ENCODE peak calls at places on chromosomes 13 and 19, in nine cellular contexts. One of them, this sample, is unnamed.

GRCh38 chr13:38630780-38631179 is 56.1 kb upstream of the FREM2 start:
- ATAC-seq in heart left ventricle: no peak
- ATAC-seq in left cardiac atrium: no peak
- ATAC-seq in CD8-positive, alpha-beta T cell: no peak
- ATAC-seq in activated T-cell treated with anti-CD3 and anti-CD28 coated beads, Interleukin-2, amount 50 U/mL, for 4 hours: no peak
- ATAC-seq in activated CD8-positive, alpha-beta T cell treated with anti-CD3 and anti-CD28 coated beads, Interleukin-2, amount 10 ng/mL, durations not matched to agents 7 days and 5 days: no peak
- ATAC-seq in stimulated activated naive CD8-positive, alpha-beta T cell treated with anti-CD3 and anti-CD28 coated beads, Interleukin-15, Interleukin-2, amounts not matched to agents 100 U/mL and 50 U/mL, for 24 hours: no peak
- ATAC-seq in thoracic aorta: no peak
- ATAC-seq in activated T-helper 17 cell treated with anti-CD3 and anti-CD28 coated beads, Interleukin-2, amount 50 U/mL, for 72 hours: no peak
- ATAC-seq in this sample: no peak

GRCh38 chr19:50290775-50291174 is 38.4 kb downstream of the KCNC3 start:
- ATAC-seq in heart left ventricle: no peak
- ATAC-seq in left cardiac atrium: no peak
- ATAC-seq in CD8-positive, alpha-beta T cell: no peak
- ATAC-seq in activated T-cell treated with anti-CD3 and anti-CD28 coated beads, Interleukin-2, amount 50 U/mL, for 4 hours: no peak
- ATAC-seq in activated CD8-positive, alpha-beta T cell treated with anti-CD3 and anti-CD28 coated beads, Interleukin-2, amount 10 ng/mL, durations not matched to agents 7 days and 5 days: no peak
- ATAC-seq in stimulated activated naive CD8-positive, alpha-beta T cell treated with anti-CD3 and anti-CD28 coated beads, Interleukin-15, Interleukin-2, amounts not matched to agents 100 U/mL and 50 U/mL, for 24 hours: no peak
- ATAC-seq in thoracic aorta: no peak
- ATAC-seq in activated T-helper 17 cell treated with anti-CD3 and anti-CD28 coated beads, Interleukin-2, amount 50 U/mL, for 72 hours: no peak
- ATAC-seq in this sample: no peak

GRCh38 chr13:61810065-61810464 is 394.4 kb upstream of the PCDH20 start:
- ATAC-seq in heart left ventricle: no peak
- ATAC-seq in left cardiac atrium: no peak
- ATAC-seq in CD8-positive, alpha-beta T cell: no peak
- ATAC-seq in activated T-cell treated with anti-CD3 and anti-CD28 coated beads, Interleukin-2, amount 50 U/mL, for 4 hours: no peak
- ATAC-seq in activated CD8-positive, alpha-beta T cell treated with anti-CD3 and anti-CD28 coated beads, Interleukin-2, amount 10 ng/mL, durations not matched to agents 7 days and 5 days: no peak
- ATAC-seq in stimulated activated naive CD8-positive, alpha-beta T cell treated with anti-CD3 and anti-CD28 coated beads, Interleukin-15, Interleukin-2, amounts not matched to agents 100 U/mL and 50 U/mL, for 24 hours: no peak
- ATAC-seq in thoracic aorta: no peak
- ATAC-seq in activated T-helper 17 cell treated with anti-CD3 and anti-CD28 coated beads, Interleukin-2, amount 50 U/mL, for 72 hours: no peak
- ATAC-seq in this sample: no peak

GRCh38 chr13:43195112-43195511 is 171.7 kb downstream of the DNAJC15 start:
- ATAC-seq in heart left ventricle: no peak
- ATAC-seq in left cardiac atrium: peak
- ATAC-seq in CD8-positive, alpha-beta T cell: no peak
- ATAC-seq in activated T-cell treated with anti-CD3 and anti-CD28 coated beads, Interleukin-2, amount 50 U/mL, for 4 hours: no peak
- ATAC-seq in activated CD8-positive, alpha-beta T cell treated with anti-CD3 and anti-CD28 coated beads, Interleukin-2, amount 10 ng/mL, durations not matched to agents 7 days and 5 days: no peak
- ATAC-seq in stimulated activated naive CD8-positive, alpha-beta T cell treated with anti-CD3 and anti-CD28 coated beads, Interleukin-15, Interleukin-2, amounts not matched to agents 100 U/mL and 50 U/mL, for 24 hours: no peak
- ATAC-seq in thoracic aorta: no peak
- ATAC-seq in activated T-helper 17 cell treated with anti-CD3 and anti-CD28 coated beads, Interleukin-2, amount 50 U/mL, for 72 hours: no peak
- ATAC-seq in this sample: no peak

GRCh38 chr13:24124789-24125476 is 35.6 kb upstream of the SPATA13 start:
- ATAC-seq in heart left ventricle: no peak
- ATAC-seq in left cardiac atrium: no peak
- ATAC-seq in CD8-positive, alpha-beta T cell: no peak
- ATAC-seq in activated T-cell treated with anti-CD3 and anti-CD28 coated beads, Interleukin-2, amount 50 U/mL, for 4 hours: no peak
- ATAC-seq in activated CD8-positive, alpha-beta T cell treated with anti-CD3 and anti-CD28 coated beads, Interleukin-2, amount 10 ng/mL, durations not matched to agents 7 days and 5 days: no peak
- ATAC-seq in stimulated activated naive CD8-positive, alpha-beta T cell treated with anti-CD3 and anti-CD28 coated beads, Interleukin-15, Interleukin-2, amounts not matched to agents 100 U/mL and 50 U/mL, for 24 hours: no peak
- ATAC-seq in thoracic aorta: no peak
- ATAC-seq in activated T-helper 17 cell treated with anti-CD3 and anti-CD28 coated beads, Interleukin-2, amount 50 U/mL, for 72 hours: no peak
- ATAC-seq in this sample: no peak

GRCh38 chr13:44969858-44970484 is 19.3 kb downstream of the NUFIP1 start:
- ATAC-seq in heart left ventricle: no peak
- ATAC-seq in left cardiac atrium: peak
- ATAC-seq in CD8-positive, alpha-beta T cell: no peak
- ATAC-seq in activated T-cell treated with anti-CD3 and anti-CD28 coated beads, Interleukin-2, amount 50 U/mL, for 4 hours: no peak
- ATAC-seq in activated CD8-positive, alpha-beta T cell treated with anti-CD3 and anti-CD28 coated beads, Interleukin-2, amount 10 ng/mL, durations not matched to agents 7 days and 5 days: no peak
- ATAC-seq in stimulated activated naive CD8-positive, alpha-beta T cell treated with anti-CD3 and anti-CD28 coated beads, Interleukin-15, Interleukin-2, amounts not matched to agents 100 U/mL and 50 U/mL, for 24 hours: no peak
- ATAC-seq in thoracic aorta: peak
- ATAC-seq in activated T-helper 17 cell treated with anti-CD3 and anti-CD28 coated beads, Interleukin-2, amount 50 U/mL, for 72 hours: no peak
- ATAC-seq in this sample: peak

GRCh38 chr19:52662631-52663030 is 24.5 kb upstream of the ZNF83 start:
- ATAC-seq in heart left ventricle: no peak
- ATAC-seq in left cardiac atrium: no peak
- ATAC-seq in CD8-positive, alpha-beta T cell: no peak
- ATAC-seq in activated T-cell treated with anti-CD3 and anti-CD28 coated beads, Interleukin-2, amount 50 U/mL, for 4 hours: no peak
- ATAC-seq in activated CD8-positive, alpha-beta T cell treated with anti-CD3 and anti-CD28 coated beads, Interleukin-2, amount 10 ng/mL, durations not matched to agents 7 days and 5 days: no peak
- ATAC-seq in stimulated activated naive CD8-positive, alpha-beta T cell treated with anti-CD3 and anti-CD28 coated beads, Interleukin-15, Interleukin-2, amounts not matched to agents 100 U/mL and 50 U/mL, for 24 hours: no peak
- ATAC-seq in thoracic aorta: no peak
- ATAC-seq in activated T-helper 17 cell treated with anti-CD3 and anti-CD28 coated beads, Interleukin-2, amount 50 U/mL, for 72 hours: no peak
- ATAC-seq in this sample: no peak

GRCh38 chr19:49911381-49912145 is 14.9 kb upstream of the IL4I1 start:
- ATAC-seq in heart left ventricle: no peak
- ATAC-seq in left cardiac atrium: peak
- ATAC-seq in CD8-positive, alpha-beta T cell: peak
- ATAC-seq in activated T-cell treated with anti-CD3 and anti-CD28 coated beads, Interleukin-2, amount 50 U/mL, for 4 hours: peak
- ATAC-seq in activated CD8-positive, alpha-beta T cell treated with anti-CD3 and anti-CD28 coated beads, Interleukin-2, amount 10 ng/mL, durations not matched to agents 7 days and 5 days: no peak
- ATAC-seq in stimulated activated naive CD8-positive, alpha-beta T cell treated with anti-CD3 and anti-CD28 coated beads, Interleukin-15, Interleukin-2, amounts not matched to agents 100 U/mL and 50 U/mL, for 24 hours: peak
- ATAC-seq in thoracic aorta: peak
- ATAC-seq in activated T-helper 17 cell treated with anti-CD3 and anti-CD28 coated beads, Interleukin-2, amount 50 U/mL, for 72 hours: peak
- ATAC-seq in this sample: no peak

GRCh38 chr13:94494021-94494420 is 14.5 kb upstream of the DCT start:
- ATAC-seq in heart left ventricle: no peak
- ATAC-seq in left cardiac atrium: no peak
- ATAC-seq in CD8-positive, alpha-beta T cell: no peak
- ATAC-seq in activated T-cell treated with anti-CD3 and anti-CD28 coated beads, Interleukin-2, amount 50 U/mL, for 4 hours: no peak
- ATAC-seq in activated CD8-positive, alpha-beta T cell treated with anti-CD3 and anti-CD28 coated beads, Interleukin-2, amount 10 ng/mL, durations not matched to agents 7 days and 5 days: no peak
- ATAC-seq in stimulated activated naive CD8-positive, alpha-beta T cell treated with anti-CD3 and anti-CD28 coated beads, Interleukin-15, Interleukin-2, amounts not matched to agents 100 U/mL and 50 U/mL, for 24 hours: no peak
- ATAC-seq in thoracic aorta: no peak
- ATAC-seq in activated T-helper 17 cell treated with anti-CD3 and anti-CD28 coated beads, Interleukin-2, amount 50 U/mL, for 72 hours: no peak
- ATAC-seq in this sample: no peak

GRCh38 chr19:47143322-47144073 is 12.9 kb downstream of the SAE1 start:
- ATAC-seq in heart left ventricle: no peak
- ATAC-seq in left cardiac atrium: no peak
- ATAC-seq in CD8-positive, alpha-beta T cell: no peak
- ATAC-seq in activated T-cell treated with anti-CD3 and anti-CD28 coated beads, Interleukin-2, amount 50 U/mL, for 4 hours: peak
- ATAC-seq in activated CD8-positive, alpha-beta T cell treated with anti-CD3 and anti-CD28 coated beads, Interleukin-2, amount 10 ng/mL, durations not matched to agents 7 days and 5 days: no peak
- ATAC-seq in stimulated activated naive CD8-positive, alpha-beta T cell treated with anti-CD3 and anti-CD28 coated beads, Interleukin-15, Interleukin-2, amounts not matched to agents 100 U/mL and 50 U/mL, for 24 hours: peak
- ATAC-seq in thoracic aorta: no peak
- ATAC-seq in activated T-helper 17 cell treated with anti-CD3 and anti-CD28 coated beads, Interleukin-2, amount 50 U/mL, for 72 hours: peak
- ATAC-seq in this sample: no peak

GRCh38 chr13:94182185-94182761 is 297.2 kb downstream of the DCT start:
- ATAC-seq in heart left ventricle: no peak
- ATAC-seq in left cardiac atrium: no peak
- ATAC-seq in CD8-positive, alpha-beta T cell: no peak
- ATAC-seq in activated T-cell treated with anti-CD3 and anti-CD28 coated beads, Interleukin-2, amount 50 U/mL, for 4 hours: no peak
- ATAC-seq in activated CD8-positive, alpha-beta T cell treated with anti-CD3 and anti-CD28 coated beads, Interleukin-2, amount 10 ng/mL, durations not matched to agents 7 days and 5 days: no peak
- ATAC-seq in stimulated activated naive CD8-positive, alpha-beta T cell treated with anti-CD3 and anti-CD28 coated beads, Interleukin-15, Interleukin-2, amounts not matched to agents 100 U/mL and 50 U/mL, for 24 hours: no peak
- ATAC-seq in thoracic aorta: no peak
- ATAC-seq in activated T-helper 17 cell treated with anti-CD3 and anti-CD28 coated beads, Interleukin-2, amount 50 U/mL, for 72 hours: no peak
- ATAC-seq in this sample: no peak

GRCh38 chr13:73073050-73073449 is 14.2 kb downstream of the KLF5 start:
- ATAC-seq in heart left ventricle: no peak
- ATAC-seq in left cardiac atrium: no peak
- ATAC-seq in CD8-positive, alpha-beta T cell: no peak
- ATAC-seq in activated T-cell treated with anti-CD3 and anti-CD28 coated beads, Interleukin-2, amount 50 U/mL, for 4 hours: no peak
- ATAC-seq in activated CD8-positive, alpha-beta T cell treated with anti-CD3 and anti-CD28 coated beads, Interleukin-2, amount 10 ng/mL, durations not matched to agents 7 days and 5 days: no peak
- ATAC-seq in stimulated activated naive CD8-positive, alpha-beta T cell treated with anti-CD3 and anti-CD28 coated beads, Interleukin-15, Interleukin-2, amounts not matched to agents 100 U/mL and 50 U/mL, for 24 hours: no peak
- ATAC-seq in thoracic aorta: no peak
- ATAC-seq in activated T-helper 17 cell treated with anti-CD3 and anti-CD28 coated beads, Interleukin-2, amount 50 U/mL, for 72 hours: no peak
- ATAC-seq in this sample: no peak

GRCh38 chr19:50358483-50359431 is 6.7 kb downstream of the NAPSA start:
- ATAC-seq in heart left ventricle: peak
- ATAC-seq in left cardiac atrium: peak
- ATAC-seq in CD8-positive, alpha-beta T cell: no peak
- ATAC-seq in activated T-cell treated with anti-CD3 and anti-CD28 coated beads, Interleukin-2, amount 50 U/mL, for 4 hours: peak
- ATAC-seq in activated CD8-positive, alpha-beta T cell treated with anti-CD3 and anti-CD28 coated beads, Interleukin-2, amount 10 ng/mL, durations not matched to agents 7 days and 5 days: peak
- ATAC-seq in stimulated activated naive CD8-positive, alpha-beta T cell treated with anti-CD3 and anti-CD28 coated beads, Interleukin-15, Interleukin-2, amounts not matched to agents 100 U/mL and 50 U/mL, for 24 hours: no peak
- ATAC-seq in thoracic aorta: no peak
- ATAC-seq in activated T-helper 17 cell treated with anti-CD3 and anti-CD28 coated beads, Interleukin-2, amount 50 U/mL, for 72 hours: no peak
- ATAC-seq in this sample: no peak

GRCh38 chr13:22114630-22115311 is 443.9 kb downstream of the FGF9 start:
- ATAC-seq in heart left ventricle: no peak
- ATAC-seq in left cardiac atrium: peak
- ATAC-seq in CD8-positive, alpha-beta T cell: peak
- ATAC-seq in activated T-cell treated with anti-CD3 and anti-CD28 coated beads, Interleukin-2, amount 50 U/mL, for 4 hours: peak
- ATAC-seq in activated CD8-positive, alpha-beta T cell treated with anti-CD3 and anti-CD28 coated beads, Interleukin-2, amount 10 ng/mL, durations not matched to agents 7 days and 5 days: peak
- ATAC-seq in stimulated activated naive CD8-positive, alpha-beta T cell treated with anti-CD3 and anti-CD28 coated beads, Interleukin-15, Interleukin-2, amounts not matched to agents 100 U/mL and 50 U/mL, for 24 hours: peak
- ATAC-seq in thoracic aorta: peak
- ATAC-seq in activated T-helper 17 cell treated with anti-CD3 and anti-CD28 coated beads, Interleukin-2, amount 50 U/mL, for 72 hours: peak
- ATAC-seq in this sample: no peak

GRCh38 chr19:45901432-45901903 is 945 bp downstream of the MYPOP start:
- ATAC-seq in heart left ventricle: no peak
- ATAC-seq in left cardiac atrium: no peak
- ATAC-seq in CD8-positive, alpha-beta T cell: no peak
- ATAC-seq in activated T-cell treated with anti-CD3 and anti-CD28 coated beads, Interleukin-2, amount 50 U/mL, for 4 hours: no peak
- ATAC-seq in activated CD8-positive, alpha-beta T cell treated with anti-CD3 and anti-CD28 coated beads, Interleukin-2, amount 10 ng/mL, durations not matched to agents 7 days and 5 days: no peak
- ATAC-seq in stimulated activated naive CD8-positive, alpha-beta T cell treated with anti-CD3 and anti-CD28 coated beads, Interleukin-15, Interleukin-2, amounts not matched to agents 100 U/mL and 50 U/mL, for 24 hours: no peak
- ATAC-seq in thoracic aorta: no peak
- ATAC-seq in activated T-helper 17 cell treated with anti-CD3 and anti-CD28 coated beads, Interleukin-2, amount 50 U/mL, for 72 hours: no peak
- ATAC-seq in this sample: no peak

GRCh38 chr19:31902821-31903220 is 442.6 kb upstream of the ZNF507 start:
- ATAC-seq in heart left ventricle: no peak
- ATAC-seq in left cardiac atrium: no peak
- ATAC-seq in CD8-positive, alpha-beta T cell: no peak
- ATAC-seq in activated T-cell treated with anti-CD3 and anti-CD28 coated beads, Interleukin-2, amount 50 U/mL, for 4 hours: no peak
- ATAC-seq in activated CD8-positive, alpha-beta T cell treated with anti-CD3 and anti-CD28 coated beads, Interleukin-2, amount 10 ng/mL, durations not matched to agents 7 days and 5 days: no peak
- ATAC-seq in stimulated activated naive CD8-positive, alpha-beta T cell treated with anti-CD3 and anti-CD28 coated beads, Interleukin-15, Interleukin-2, amounts not matched to agents 100 U/mL and 50 U/mL, for 24 hours: no peak
- ATAC-seq in thoracic aorta: no peak
- ATAC-seq in activated T-helper 17 cell treated with anti-CD3 and anti-CD28 coated beads, Interleukin-2, amount 50 U/mL, for 72 hours: no peak
- ATAC-seq in this sample: no peak